ENCODE peak calls at places on chromosome 18, in four cellular contexts. D is activated CD4-positive, alpha-beta T cell treated with anti-CD3 and anti-CD28 coated beads, Interleukin-2, amount 50 U/mL, for 1 hour; K is AG20443; S is NCI-H1694 treated with DMSO at 0.1 percent for 48 hours. X is an unnamed sample.

GRCh38 chr18:76405761-76406356 is 89.2 kb downstream of the ZNF516 start:
- DNase-seq in D (peak), K (peak), S (no peak), X (peak)

GRCh38 chr18:74493689-74494088 is 2.5 kb upstream of the CNDP2 start:
- DNase-seq in D (peak), K (no peak), S (no peak), X (no peak)

GRCh38 chr18:46481847-46482245 is 175.2 kb downstream of the LOXHD1 start:
- DNase-seq in D (no peak), K (no peak), S (peak), X (no peak)

GRCh38 chr18:2515908-2516625 is 55.2 kb downstream of the METTL4 start:
- DNase-seq in D (no peak), K (peak), S (no peak), X (peak)

GRCh38 chr18:7953085-7953958 is 386.2 kb downstream of the PTPRM start:
- DNase-seq in D (no peak), K (no peak), S (no peak), X (no peak)

GRCh38 chr18:21546423-21546822 is 54.1 kb downstream of the ESCO1 start:
- DNase-seq in D (no peak), K (no peak), S (no peak), X (no peak)

GRCh38 chr18:36089001-36089400 is 21.6 kb upstream of the RPRD1A start:
- DNase-seq in D (no peak), K (no peak), S (no peak), X (no peak)

GRCh38 chr18:55048892-55049291 is 89.6 kb upstream of the CCDC68 start:
- DNase-seq in D (no peak), K (peak), S (no peak), X (peak)

GRCh38 chr18:79850731-79851130 is 53.0 kb downstream of the KCNG2 start:
- DNase-seq in D (no peak), K (no peak), S (no peak), X (peak)

GRCh38 chr18:12409466-12409865 is 1.7 kb downstream of the PRELID3A start:
- DNase-seq in D (no peak), K (no peak), S (no peak), X (peak)

GRCh38 chr18:36441872-36442271 is 144.4 kb downstream of the FHOD3 start:
- DNase-seq in D (no peak), K (peak), S (no peak), X (no peak)

GRCh38 chr18:70019136-70019535 is 71.5 kb upstream of the CD226 start:
- DNase-seq in D (no peak), K (no peak), S (no peak), X (no peak)

GRCh38 chr18:1094408-1094807 is 189.7 kb downstream of the ADCYAP1 start:
- DNase-seq in D (no peak), K (peak), S (no peak), X (peak)

GRCh38 chr18:5311273-5312009 is 15.9 kb upstream of the ZBTB14 start:
- DNase-seq in D (no peak), K (no peak), S (no peak), X (no peak)

GRCh38 chr18:74550886-74551285 is 16.6 kb downstream of the CNDP1 start:
- DNase-seq in D (no peak), K (no peak), S (no peak), X (no peak)

GRCh38 chr18:62577748-62578147 is 54.9 kb downstream of the ZCCHC2 start:
- DNase-seq in D (no peak), K (no peak), S (no peak), X (no peak)

GRCh38 chr18:3658529-3658928 is 208.6 kb downstream of the TGIF1 start:
- DNase-seq in D (no peak), K (no peak), S (no peak), X (no peak)

GRCh38 chr18:47756364-47757016 is 174.0 kb downstream of the SMAD2 start:
- DNase-seq in D (peak), K (peak), S (peak), X (peak)

GRCh38 chr18:37481491-37481890 is 84.1 kb downstream of the CELF4 start:
- DNase-seq in D (no peak), K (no peak), S (no peak), X (peak)

GRCh38 chr18:79818036-79818435 is 20.3 kb downstream of the KCNG2 start:
- DNase-seq in D (no peak), K (peak), S (no peak), X (no peak)

GRCh38 chr18:61628085-61628484 is 264.7 kb downstream of the RNF152 start:
- DNase-seq in D (no peak), K (no peak), S (no peak), X (no peak)

GRCh38 chr18:4802296-4802695 is 347.2 kb upstream of the DLGAP1 start:
- DNase-seq in D (no peak), K (no peak), S (no peak), X (no peak)